ENCODE peak calls at places on chromosomes 16 and 17, in four cellular contexts. M, H, W and G are unnamed samples.

GRCh38 chr16:6019490-6019991 is 921.9 kb upstream of the EEF2KMT start:
- DNase-seq in W (no peak), M (peak), H (no peak), G (peak)

GRCh38 chr17:68378202-68379149 is 78.8 kb downstream of the WIPI1 start:
- DNase-seq in M (peak), W (peak), H (no peak), G (peak)

GRCh38 chr17:45261577-45262515 is at the start of gene SPATA32:
- DNase-seq in H (no peak), M (peak), W (peak), G (peak)

GRCh38 chr17:56289321-56289720 is 136.0 kb downstream of the ANKFN1 start:
- DNase-seq in H (no peak), W (no peak), M (no peak), G (no peak)

GRCh38 chr16:67448580-67448979 is 17.7 kb downstream of the HSD11B2 start:
- DNase-seq in H (no peak), M (no peak), W (no peak), G (no peak)

GRCh38 chr17:17125136-17126084 is 80.7 kb downstream of the PLD6 start:
- DNase-seq in H (no peak), W (no peak), M (no peak), G (no peak)

GRCh38 chr16:19359556-19359955 is 58.1 kb upstream of the TMC5 start:
- DNase-seq in H (no peak), W (no peak), M (no peak), G (no peak)

GRCh38 chr17:68425979-68426378 is 31.3 kb downstream of the WIPI1 start:
- DNase-seq in H (no peak), M (no peak), W (no peak), G (no peak)

GRCh38 chr17:4604111-4604644 is 19.8 kb downstream of the SMTNL2 start:
- DNase-seq in H (no peak), M (no peak), W (peak), G (no peak)

GRCh38 chr16:14301150-14302030 is 230.3 kb downstream of the MRTFB start:
- DNase-seq in M (peak), H (no peak), W (no peak), G (peak)

GRCh38 chr16:8675183-8676159 is 1.1 kb downstream of the ABAT start:
- DNase-seq in H (no peak), W (no peak), M (no peak), G (no peak)

GRCh38 chr17:7932483-7932891 is 481 bp downstream of the CNTROB start:
- DNase-seq in W (peak), H (no peak), M (peak), G (peak)

GRCh38 chr17:41666336-41666680 is 22.4 kb upstream of the EIF1 start:
- DNase-seq in M (peak), H (no peak), W (peak), G (no peak)

GRCh38 chr17:78716814-78717393 is 65.2 kb downstream of the CYTH1 start:
- DNase-seq in M (no peak), H (no peak), W (peak), G (no peak)

GRCh38 chr17:6551909-6552768 is 4.2 kb downstream of the PITPNM3 start:
- DNase-seq in H (no peak), W (no peak), M (no peak), G (no peak)

GRCh38 chr16:13919330-13919682 is 648 bp upstream of the ERCC4 start:
- DNase-seq in W (peak), M (no peak), H (no peak), G (no peak)

GRCh38 chr16:66510711-66511614 is 39.0 kb downstream of the TK2 start:
- DNase-seq in H (no peak), M (no peak), W (no peak), G (no peak)

GRCh38 chr17:66654341-66654740 is 180.6 kb upstream of the CACNG5 start:
- DNase-seq in H (no peak), M (no peak), W (peak), G (no peak)

GRCh38 chr17:16920628-16921020 is 51.3 kb downstream of the TNFRSF13B start:
- DNase-seq in M (no peak), H (no peak), W (no peak), G (no peak)

GRCh38 chr17:82085031-82085861 is 12.8 kb downstream of the FASN start:
- DNase-seq in H (no peak), W (no peak), M (no peak), G (no peak)

GRCh38 chr17:73506470-73507435 is 137.5 kb downstream of the SDK2 start:
- DNase-seq in H (no peak), M (peak), W (no peak), G (no peak)

GRCh38 chr17:1515640-1516402 is 591 bp downstream of the INPP5K start:
- DNase-seq in M (peak), H (peak), W (peak), G (peak)

GRCh38 chr16:22624038-22624656 is 113.5 kb downstream of the NPIPB5 start:
- DNase-seq in W (no peak), H (no peak), M (no peak), G (no peak)

GRCh38 chr17:9900019-9900594 is 5.0 kb downstream of the RCVRN start:
- DNase-seq in M (no peak), H (no peak), W (no peak), G (no peak)

GRCh38 chr17:35879748-35880654 is at the start of gene CCL5:
- DNase-seq in H (no peak), W (peak), M (no peak), G (no peak)

GRCh38 chr16:53881371-53881770 is 177.4 kb downstream of the FTO start:
- DNase-seq in M (peak), W (peak), H (no peak), G (no peak)

GRCh38 chr17:39823407-39824054 is 40.6 kb downstream of the IKZF3 start:
- DNase-seq in W (no peak), M (peak), H (no peak), G (no peak)

GRCh38 chr17:31374503-31374902 is 17.0 kb upstream of the RAB11FIP4 start:
- DNase-seq in W (no peak), M (no peak), H (no peak), G (no peak)

GRCh38 chr16:11016993-11017392 is 72.6 kb downstream of the CLEC16A start:
- DNase-seq in H (no peak), M (no peak), W (peak), G (no peak)

GRCh38 chr16:1108299-1109252 is 12.5 kb upstream of the C1QTNF8 start:
- DNase-seq in W (peak), H (no peak), M (no peak), G (no peak)

GRCh38 chr16:81544691-81545365 is 100.2 kb downstream of the CMIP start:
- DNase-seq in W (peak), H (no peak), M (no peak), G (no peak)

GRCh38 chr16:86038923-86039310 is 140.0 kb downstream of the IRF8 start:
- DNase-seq in M (no peak), H (no peak), W (no peak), G (no peak)

GRCh38 chr17:35788504-35788998 is 6.9 kb downstream of the MMP28 start:
- DNase-seq in W (peak), M (no peak), H (no peak), G (no peak)

GRCh38 chr16:23967018-23967417 is 131.2 kb downstream of the PRKCB start:
- DNase-seq in H (no peak), M (no peak), W (no peak), G (no peak)

GRCh38 chr16:65740716-65741115 is 618.9 kb upstream of the CDH11 start:
- DNase-seq in M (no peak), H (no peak), W (peak), G (no peak)

GRCh38 chr16:9932919-9933653 is 249.1 kb downstream of the GRIN2A start:
- DNase-seq in H (no peak), W (no peak), M (no peak), G (no peak)

GRCh38 chr17:57543230-57543629 is 201.9 kb downstream of the CCDC182 start:
- DNase-seq in H (no peak), M (no peak), W (no peak), G (no peak)
- H4K5ac ChIP-seq in H (no peak), M (no peak), W (no peak), G (no peak)

DNA sequence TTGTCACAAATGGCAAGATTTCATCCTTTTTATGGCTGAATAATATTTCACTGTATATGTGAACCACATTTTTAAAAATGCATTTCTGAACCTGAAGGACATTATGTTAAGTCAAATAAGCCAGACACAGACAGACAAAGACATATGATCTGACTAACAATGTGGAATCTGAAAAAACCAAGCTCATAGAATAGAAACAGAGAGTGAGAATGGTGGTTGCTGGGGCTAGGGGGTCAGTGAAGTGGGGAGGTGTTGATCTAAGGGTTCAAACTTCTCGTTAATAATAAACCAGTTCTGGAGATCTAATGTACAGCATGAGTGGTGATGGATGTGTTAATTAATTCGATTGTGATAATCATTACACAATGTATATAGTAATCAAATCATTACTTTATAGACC is 475.1 kb downstream of the WWOX start:
- DNase-seq in H (no peak), W (no peak), M (no peak), G (no peak)
- H4K5ac ChIP-seq in H (no peak), W (no peak), M (no peak), G (no peak)

GRCh38 chr16:58679763-58680162 is 4.8 kb downstream of the SLC38A7 start:
- DNase-seq in H (no peak), W (no peak), M (no peak), G (no peak)
- H4K5ac ChIP-seq in H (no peak), W (no peak), M (no peak), G (no peak)

DNA sequence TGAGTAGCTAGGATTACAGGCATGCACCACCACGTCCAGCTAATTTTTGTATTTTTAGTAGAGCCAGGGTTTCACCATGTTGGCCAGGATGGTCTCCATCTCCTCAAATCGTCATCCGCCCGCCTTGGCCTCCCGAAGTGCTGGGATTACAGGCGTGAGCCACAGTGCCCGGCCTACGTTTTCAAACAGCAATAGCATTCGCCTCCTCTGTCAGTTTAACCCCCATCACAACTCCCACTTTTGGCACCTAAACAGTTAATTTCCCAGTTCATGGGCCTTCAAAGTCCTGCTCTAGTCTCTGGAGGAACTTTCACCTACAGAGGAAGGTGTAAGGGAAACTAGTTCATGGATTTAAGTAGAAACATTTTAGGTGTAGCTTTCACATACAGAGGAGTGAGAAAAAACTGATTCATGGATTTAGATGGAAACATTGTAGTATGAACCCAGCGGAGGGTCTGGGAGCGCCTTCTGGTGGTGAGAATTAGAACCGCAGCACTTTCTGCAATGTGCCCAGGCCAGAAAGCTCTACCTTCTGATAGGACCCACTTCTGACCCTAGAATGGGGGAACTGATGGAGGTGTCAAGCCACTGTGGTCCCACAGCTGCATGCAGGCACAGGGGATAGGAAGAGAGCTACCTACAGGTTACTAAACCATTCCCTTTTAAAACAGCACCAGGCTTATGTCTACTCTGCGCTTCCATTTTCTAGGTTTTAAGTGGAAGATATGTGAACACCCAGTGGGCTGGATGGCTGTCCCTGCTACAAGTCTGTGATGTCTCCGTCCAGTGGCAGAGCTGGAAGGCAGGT is 12.0 kb upstream of the MEOX1 start:
- DNase-seq in M (peak), W (peak), H (no peak), G (peak)
- H4K5ac ChIP-seq in M (no peak), W (no peak), H (no peak), G (no peak)

GRCh38 chr16:79834720-79835119 is 234.2 kb upstream of the MAF start:
- DNase-seq in M (no peak), H (no peak), W (no peak), G (no peak)

GRCh38 chr16:79836129-79836528 is 235.6 kb upstream of the MAF start:
- DNase-seq in H (no peak), W (no peak), M (no peak), G (no peak)

GRCh38 chr16:79838860-79839259 is 238.3 kb upstream of the MAF start:
- DNase-seq in H (no peak), M (no peak), W (no peak), G (no peak)

GRCh38 chr16:79839450-79839849 is 238.9 kb upstream of the MAF start:
- DNase-seq in M (no peak), W (no peak), H (no peak), G (no peak)

DNA sequence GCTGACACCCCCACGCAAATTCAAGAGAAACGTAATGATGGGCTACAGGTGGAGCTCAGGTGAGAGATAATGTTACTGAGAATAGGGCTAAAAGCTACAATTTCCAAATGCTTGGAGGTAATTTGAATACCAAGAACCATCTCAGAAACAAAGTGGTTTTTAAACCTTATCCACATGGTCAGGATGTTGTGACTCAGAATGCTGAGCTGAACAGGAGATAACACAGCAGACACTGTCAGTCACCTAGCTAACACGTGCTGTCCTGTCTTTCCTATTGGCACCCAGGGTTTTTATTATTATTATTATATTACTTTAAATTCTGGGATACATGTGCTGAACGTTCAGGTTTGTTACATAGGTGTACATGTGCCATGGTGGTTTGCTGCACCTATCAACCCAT is 233.0 kb upstream of the MAF start:
- DNase-seq in W (no peak), M (no peak), H (no peak), G (no peak)
- H4K5ac ChIP-seq in W (no peak), M (no peak), H (no peak), G (no peak)

GRCh38 chr17:76690596-76691280 is 20.0 kb downstream of the MXRA7 start:
- DNase-seq in W (no peak), H (no peak), M (no peak), G (no peak)

GRCh38 chr17:76688165-76688622 is 22.6 kb downstream of the MXRA7 start:
- DNase-seq in W (no peak), M (no peak), H (no peak), G (no peak)

GRCh38 chr17:76695059-76695892 is 15.5 kb downstream of the MXRA7 start:
- DNase-seq in W (no peak), H (no peak), M (no peak), G (no peak)

GRCh38 chr17:76689859-76690258 is 20.9 kb downstream of the MXRA7 start:
- DNase-seq in H (no peak), M (no peak), W (no peak), G (no peak)

DNA sequence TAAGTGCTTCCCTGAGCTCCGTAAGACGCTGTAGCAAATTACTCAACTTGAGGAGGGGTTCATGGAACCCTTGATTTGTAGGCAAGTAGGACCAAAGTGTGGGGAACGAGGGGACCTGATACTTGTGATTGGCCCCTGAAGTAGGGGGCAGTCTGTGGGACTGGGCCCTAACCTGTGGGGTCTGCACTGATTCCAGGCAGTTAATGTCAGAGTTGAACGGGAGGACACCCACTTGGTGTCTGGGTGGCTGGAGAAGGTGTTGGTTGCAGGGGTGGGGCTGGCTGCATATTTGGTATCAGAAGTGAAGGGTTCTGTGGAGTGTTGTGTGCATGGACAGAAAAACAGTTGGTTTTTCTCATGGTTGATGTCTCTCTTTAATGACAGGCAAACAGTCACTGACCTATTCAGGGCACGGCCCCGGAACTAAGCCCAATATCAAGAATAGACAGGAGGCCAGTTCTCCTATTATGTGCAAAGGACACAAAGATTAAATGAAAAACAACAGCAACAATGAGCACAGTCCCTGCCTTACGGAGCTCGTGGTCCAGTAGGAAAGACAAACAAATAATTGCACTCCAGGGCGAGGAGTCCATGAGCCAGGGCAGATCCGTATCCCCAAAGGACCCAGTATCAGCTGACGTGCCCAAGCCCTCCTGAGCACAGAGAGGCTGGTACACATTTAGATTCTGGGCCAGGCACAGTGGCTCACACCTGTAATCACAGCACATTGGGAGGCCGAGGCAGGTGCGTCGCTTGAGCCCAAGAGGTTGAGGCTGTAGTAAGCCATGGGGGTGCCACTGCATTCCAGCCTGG is 19.2 kb downstream of the MXRA7 start:
- DNase-seq in M (no peak), H (no peak), W (no peak), G (no peak)
- H4K5ac ChIP-seq in M (no peak), H (no peak), W (no peak), G (no peak)